ENCODE peak calls at places on chromosomes 6 and 20, in seven cellular contexts. One of them, this sample, is unnamed.

GRCh38 chr6:11152581-11152980 is 41.1 kb upstream of the ERVFRD-1 start:
- DNase-seq in HepG2: no peak
- DNase-seq in A549: no peak
- DNase-seq in H1: no peak
- DNase-seq in transverse colon: no peak
- DNase-seq in suprapubic skin: no peak
- DNase-seq in K562: no peak
- DNase-seq in this sample: no peak

GRCh38 chr6:33983109-33983475 is 162.8 kb downstream of the GRM4 start:
- DNase-seq in HepG2: peak
- DNase-seq in A549: peak
- DNase-seq in H1: peak
- DNase-seq in transverse colon: peak
- DNase-seq in suprapubic skin: peak
- DNase-seq in K562: peak
- DNase-seq in this sample: no peak

GRCh38 chr20:59007758-59008511 is 881 bp upstream of the CTSZ start:
- DNase-seq in HepG2: no peak
- DNase-seq in A549: no peak
- DNase-seq in H1: no peak
- DNase-seq in transverse colon: peak
- DNase-seq in suprapubic skin: no peak
- DNase-seq in K562: peak
- DNase-seq in this sample: no peak

GRCh38 chr20:18284805-18285533 is 3.4 kb upstream of the ZNF133 start:
- DNase-seq in HepG2: no peak
- DNase-seq in A549: no peak
- DNase-seq in H1: no peak
- DNase-seq in transverse colon: no peak
- DNase-seq in suprapubic skin: no peak
- DNase-seq in K562: no peak
- DNase-seq in this sample: no peak

GRCh38 chr20:38601216-38602184 is at the start of gene ARHGAP40:
- DNase-seq in HepG2: peak
- DNase-seq in A549: no peak
- DNase-seq in H1: peak
- DNase-seq in transverse colon: peak
- DNase-seq in suprapubic skin: no peak
- DNase-seq in K562: peak
- DNase-seq in this sample: no peak

GRCh38 chr20:32343438-32343837 is 14.7 kb upstream of the ASXL1 start:
- DNase-seq in HepG2: no peak
- DNase-seq in A549: no peak
- DNase-seq in H1: no peak
- DNase-seq in transverse colon: no peak
- DNase-seq in suprapubic skin: no peak
- DNase-seq in K562: no peak
- DNase-seq in this sample: no peak

GRCh38 chr6:155001482-155001881 is 6.4 kb downstream of the TIAM2 start:
- DNase-seq in HepG2: peak
- DNase-seq in A549: no peak
- DNase-seq in H1: no peak
- DNase-seq in transverse colon: no peak
- DNase-seq in suprapubic skin: no peak
- DNase-seq in K562: no peak
- DNase-seq in this sample: no peak

GRCh38 chr20:14879839-14880238 is 542.4 kb upstream of the FLRT3 start:
- DNase-seq in HepG2: no peak
- DNase-seq in A549: no peak
- DNase-seq in H1: no peak
- DNase-seq in transverse colon: no peak
- DNase-seq in suprapubic skin: no peak
- DNase-seq in K562: no peak
- DNase-seq in this sample: no peak

GRCh38 chr20:38268115-38268514 is 7.6 kb upstream of the KIAA1755 start:
- DNase-seq in HepG2: no peak
- DNase-seq in A549: no peak
- DNase-seq in H1: no peak
- DNase-seq in transverse colon: no peak
- DNase-seq in suprapubic skin: no peak
- DNase-seq in K562: no peak
- DNase-seq in this sample: no peak

GRCh38 chr6:100268326-100268725 is 196.4 kb downstream of the SIM1 start:
- DNase-seq in HepG2: no peak
- DNase-seq in A549: no peak
- DNase-seq in H1: no peak
- DNase-seq in transverse colon: no peak
- DNase-seq in suprapubic skin: no peak
- DNase-seq in K562: no peak
- DNase-seq in this sample: no peak

GRCh38 chr20:45976132-45976531 is 4.1 kb upstream of the ZNF335 start:
- DNase-seq in HepG2: no peak
- DNase-seq in A549: no peak
- DNase-seq in H1: no peak
- DNase-seq in transverse colon: no peak
- DNase-seq in suprapubic skin: no peak
- DNase-seq in K562: peak
- DNase-seq in this sample: no peak

GRCh38 chr6:107320126-107320525 is 139.2 kb downstream of the PDSS2 start:
- DNase-seq in HepG2: no peak
- DNase-seq in A549: no peak
- DNase-seq in H1: no peak
- DNase-seq in transverse colon: no peak
- DNase-seq in suprapubic skin: no peak
- DNase-seq in K562: no peak
- DNase-seq in this sample: no peak

GRCh38 chr20:63836335-63837133 is 5.5 kb upstream of the ZBTB46 start:
- DNase-seq in HepG2: no peak
- DNase-seq in A549: no peak
- DNase-seq in H1: no peak
- DNase-seq in transverse colon: no peak
- DNase-seq in suprapubic skin: no peak
- DNase-seq in K562: no peak
- DNase-seq in this sample: no peak

GRCh38 chr6:106519460-106520394 is 109.6 kb downstream of the RTN4IP1 start:
- DNase-seq in HepG2: no peak
- DNase-seq in A549: peak
- DNase-seq in H1: no peak
- DNase-seq in transverse colon: peak
- DNase-seq in suprapubic skin: no peak
- DNase-seq in K562: peak
- DNase-seq in this sample: no peak

GRCh38 chr6:150079604-150080003 is 10.7 kb upstream of the ULBP3 start:
- DNase-seq in HepG2: no peak
- DNase-seq in A549: no peak
- DNase-seq in H1: no peak
- DNase-seq in transverse colon: no peak
- DNase-seq in suprapubic skin: peak
- DNase-seq in K562: no peak
- DNase-seq in this sample: no peak

GRCh38 chr20:56826971-56827645 is 198.0 kb downstream of the TFAP2C start:
- DNase-seq in HepG2: no peak
- DNase-seq in A549: no peak
- DNase-seq in H1: no peak
- DNase-seq in transverse colon: no peak
- DNase-seq in suprapubic skin: no peak
- DNase-seq in K562: no peak
- DNase-seq in this sample: no peak

GRCh38 chr6:67757465-67758033 is 877.5 kb upstream of the ADGRB3 start:
- DNase-seq in HepG2: no peak
- DNase-seq in A549: no peak
- DNase-seq in H1: no peak
- DNase-seq in transverse colon: no peak
- DNase-seq in suprapubic skin: no peak
- DNase-seq in K562: no peak
- DNase-seq in this sample: no peak

GRCh38 chr20:61666471-61666832 is 399.2 kb downstream of the TAF4 start:
- DNase-seq in HepG2: no peak
- DNase-seq in A549: no peak
- DNase-seq in H1: no peak
- DNase-seq in transverse colon: no peak
- DNase-seq in suprapubic skin: no peak
- DNase-seq in K562: no peak
- DNase-seq in this sample: no peak

GRCh38 chr6:43834528-43835145 is 64.6 kb downstream of the VEGFA start:
- DNase-seq in HepG2: no peak
- DNase-seq in A549: no peak
- DNase-seq in H1: no peak
- DNase-seq in transverse colon: no peak
- DNase-seq in suprapubic skin: no peak
- DNase-seq in K562: no peak
- DNase-seq in this sample: no peak

GRCh38 chr6:80789912-80790635 is 683.6 kb downstream of the BCKDHB start:
- DNase-seq in HepG2: no peak
- DNase-seq in A549: no peak
- DNase-seq in H1: no peak
- DNase-seq in transverse colon: no peak
- DNase-seq in suprapubic skin: no peak
- DNase-seq in K562: no peak
- DNase-seq in this sample: no peak
- TF ChIP-seq POLR2A in HepG2: no peak
- TF ChIP-seq POLR2A in A549: no peak
- TF ChIP-seq POLR2A in H1: no peak
- TF ChIP-seq POLR2A in transverse colon: no peak
- TF ChIP-seq POLR2A in suprapubic skin: no peak
- TF ChIP-seq POLR2A in K562: no peak
- TF ChIP-seq POLR2A in this sample: no peak

GRCh38 chr6:55866110-55866509 is 9.3 kb downstream of the BMP5 start:
- DNase-seq in HepG2: no peak
- DNase-seq in A549: no peak
- DNase-seq in H1: no peak
- DNase-seq in transverse colon: no peak
- DNase-seq in suprapubic skin: no peak
- DNase-seq in K562: no peak
- DNase-seq in this sample: no peak

GRCh38 chr6:55874309-55874708 is 1.1 kb downstream of the BMP5 start:
- DNase-seq in HepG2: no peak
- DNase-seq in A549: no peak
- DNase-seq in H1: no peak
- DNase-seq in transverse colon: no peak
- DNase-seq in suprapubic skin: no peak
- DNase-seq in K562: no peak
- DNase-seq in this sample: no peak

GRCh38 chr6:55869731-55870130 is 5.7 kb downstream of the BMP5 start:
- DNase-seq in HepG2: no peak
- DNase-seq in A549: no peak
- DNase-seq in H1: no peak
- DNase-seq in transverse colon: no peak
- DNase-seq in suprapubic skin: no peak
- DNase-seq in K562: no peak
- DNase-seq in this sample: no peak

DNA sequence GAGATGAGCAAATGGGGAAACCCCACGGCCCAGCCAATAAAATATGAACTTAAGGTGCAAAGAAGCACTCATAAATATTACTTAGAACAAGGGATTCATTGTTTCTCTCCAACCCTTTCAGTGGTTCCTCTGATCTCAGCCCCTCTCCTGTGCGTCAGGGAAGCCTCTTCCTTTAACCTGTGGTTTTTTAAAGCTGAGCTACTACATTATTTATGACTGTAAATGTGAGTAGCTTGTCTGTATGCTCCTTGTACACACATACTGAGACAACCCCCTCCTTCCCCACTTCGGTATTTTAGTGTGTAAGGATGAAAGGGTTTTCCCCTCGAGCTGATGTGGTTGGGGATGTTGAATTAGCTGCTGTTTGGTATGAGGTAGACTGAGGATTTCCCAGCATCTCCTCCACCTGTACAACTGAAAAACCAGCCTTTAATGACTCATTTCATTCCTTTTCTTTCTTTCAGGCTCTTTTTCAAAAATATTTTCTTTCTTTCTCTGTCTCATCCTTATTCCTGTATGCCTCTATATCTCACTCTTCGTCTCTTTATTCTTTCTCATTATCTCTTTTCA is 6.4 kb downstream of the BMP5 start:
- DNase-seq in HepG2: no peak
- DNase-seq in A549: no peak
- DNase-seq in H1: no peak
- DNase-seq in transverse colon: no peak
- DNase-seq in suprapubic skin: no peak
- DNase-seq in K562: no peak
- DNase-seq in this sample: no peak
- TF ChIP-seq EP300 in HepG2: no peak
- TF ChIP-seq EP300 in A549: no peak
- TF ChIP-seq EP300 in H1: no peak
- TF ChIP-seq EP300 in transverse colon: no peak
- TF ChIP-seq EP300 in suprapubic skin: no peak
- TF ChIP-seq EP300 in K562: no peak
- TF ChIP-seq EP300 in this sample: no peak

DNA sequence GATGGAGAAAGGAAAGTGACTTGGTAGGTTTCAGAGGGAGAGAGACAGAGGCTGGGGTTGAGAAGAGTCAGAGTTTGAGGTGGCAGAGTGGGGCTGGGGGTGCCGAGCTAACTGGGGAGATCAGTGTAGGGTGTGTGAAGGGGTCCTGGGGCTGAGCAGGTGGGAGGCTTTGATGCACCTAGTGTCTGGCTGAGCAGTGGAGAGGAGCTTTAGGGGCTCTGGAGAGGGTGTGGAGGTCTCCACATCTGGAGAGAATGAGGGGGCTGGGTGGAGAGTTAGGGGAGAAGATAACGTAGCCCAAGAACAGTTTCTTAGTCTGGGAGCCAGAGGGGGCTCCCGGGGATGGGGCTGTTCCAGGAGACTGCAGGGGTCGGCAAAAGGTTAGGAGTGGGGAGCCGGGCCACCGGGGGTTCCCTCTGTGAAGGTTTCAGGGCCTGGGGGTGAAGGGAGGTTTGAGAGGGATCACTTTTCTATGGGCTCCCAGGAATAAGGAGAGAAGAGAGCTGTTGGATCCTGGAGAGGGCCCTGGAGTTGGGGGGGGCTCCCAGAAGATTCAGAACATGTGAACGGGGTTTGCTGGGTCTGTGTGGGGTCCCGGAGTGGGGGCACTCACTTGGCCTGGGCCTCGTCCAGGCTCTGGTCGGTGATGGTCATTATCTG is 790 bp downstream of the PBX2 start:
- DNase-seq in HepG2: no peak
- DNase-seq in A549: no peak
- DNase-seq in H1: no peak
- DNase-seq in transverse colon: no peak
- DNase-seq in suprapubic skin: no peak
- DNase-seq in K562: peak
- DNase-seq in this sample: no peak
- TF ChIP-seq POLR2A in HepG2: no peak
- TF ChIP-seq POLR2A in A549: no peak
- TF ChIP-seq POLR2A in H1: no peak
- TF ChIP-seq POLR2A in transverse colon: no peak
- TF ChIP-seq POLR2A in suprapubic skin: no peak
- TF ChIP-seq POLR2A in K562: no peak
- TF ChIP-seq POLR2A in this sample: no peak

DNA sequence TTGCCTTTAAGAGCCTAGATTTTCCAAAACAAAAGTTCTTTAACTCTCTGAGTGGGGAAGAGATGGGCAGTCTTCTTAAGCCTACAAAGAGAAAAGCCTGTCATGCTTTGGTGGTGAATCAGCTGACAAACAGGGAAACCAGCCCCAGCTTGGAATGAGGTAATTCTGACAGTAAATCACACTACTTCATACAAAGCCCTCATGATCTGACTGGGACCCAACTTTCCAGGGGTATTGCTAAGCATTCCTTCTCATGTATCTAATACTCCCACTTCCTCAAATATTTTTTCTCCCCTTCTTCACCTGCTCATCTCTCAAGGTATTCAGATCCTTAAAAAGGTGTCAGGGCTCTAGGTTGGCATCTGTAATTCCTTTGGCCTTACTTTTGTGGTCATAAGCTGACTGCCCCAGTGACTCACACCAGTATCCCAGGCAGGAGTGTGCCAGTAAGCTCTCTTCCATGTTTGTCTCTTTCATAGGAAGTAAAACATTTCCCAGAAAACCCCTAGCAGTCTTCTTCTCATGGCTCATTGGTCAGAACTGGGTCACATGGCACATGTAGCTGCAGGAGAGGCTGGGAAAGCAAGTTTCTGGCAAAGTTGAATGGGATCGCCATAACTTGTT is 15.0 kb upstream of the TBC1D22B start:
- DNase-seq in HepG2: peak
- DNase-seq in A549: peak
- DNase-seq in H1: no peak
- DNase-seq in transverse colon: no peak
- DNase-seq in suprapubic skin: no peak
- DNase-seq in K562: peak
- DNase-seq in this sample: no peak
- TF ChIP-seq EP300 in HepG2: no peak
- TF ChIP-seq EP300 in A549: peak
- TF ChIP-seq EP300 in H1: no peak
- TF ChIP-seq EP300 in transverse colon: no peak
- TF ChIP-seq EP300 in suprapubic skin: no peak
- TF ChIP-seq EP300 in K562: peak
- TF ChIP-seq EP300 in this sample: peak